ENCODE peak calls at places on chromosome 19, in five cellular contexts. L is neuronal stem cell, F is mesenchymal stem cell, U is IMR-90, C is trophoblast cell. A is an unnamed sample.

GRCh38 chr19:23906835-23907234 is 7.9 kb upstream of the ZNF726 start:
- DNase-seq in U (no peak), F (no peak), C (no peak), L (no peak), A (no peak)

GRCh38 chr19:2624537-2625091 is 77.9 kb downstream of the GNG7 start:
- DNase-seq in U (no peak), C (peak), F (no peak), L (no peak), A (peak)

GRCh38 chr19:12969292-12969988 is at the start of gene DAND5:
- DNase-seq in U (no peak), C (no peak), F (no peak), L (no peak), A (no peak)

GRCh38 chr19:29245221-29245620 is 32.3 kb upstream of the UQCRFS1 start:
- DNase-seq in U (no peak), C (no peak), F (no peak), L (no peak), A (no peak)

GRCh38 chr19:13110099-13110610 is 6.4 kb downstream of the TRMT1 start:
- DNase-seq in F (no peak), C (no peak), L (no peak), U (no peak), A (no peak)

GRCh38 chr19:15702590-15702930 is 25.3 kb upstream of the OR10H2 start:
- DNase-seq in U (no peak), F (no peak), C (peak), L (no peak), A (no peak)

GRCh38 chr19:1624458-1624857 is 19.2 kb upstream of the UQCR11 start:
- DNase-seq in C (peak), L (peak), U (peak), F (peak), A (peak)

GRCh38 chr19:5314012-5314906 is 26.4 kb downstream of the PTPRS start:
- DNase-seq in C (peak), L (no peak), U (peak), F (no peak), A (no peak)

GRCh38 chr19:55638864-55639359 is 1.9 kb upstream of the ZNF580 start:
- DNase-seq in L (no peak), U (peak), C (no peak), F (peak), A (peak)

GRCh38 chr19:3852614-3853254 is 16.1 kb downstream of the ZFR2 start:
- DNase-seq in L (no peak), F (peak), U (peak), C (no peak), A (no peak)

GRCh38 chr19:44891016-44891882 is at the start of gene TOMM40:
- DNase-seq in U (peak), C (no peak), F (peak), L (no peak), A (no peak)

GRCh38 chr19:1051791-1052190 is 11.9 kb downstream of the ABCA7 start:
- DNase-seq in L (no peak), F (no peak), C (no peak), U (no peak), A (peak)

GRCh38 chr19:33799507-33799906 is 2.8 kb downstream of the KCTD15 start:
- DNase-seq in C (no peak), L (no peak), U (no peak), F (no peak), A (peak)

GRCh38 chr19:6730153-6730804 is 7.1 kb downstream of the GPR108 start:
- DNase-seq in C (no peak), F (no peak), U (no peak), L (no peak), A (peak)

GRCh38 chr19:51783373-51783772 is 11.6 kb upstream of the FPR3 start:
- DNase-seq in L (no peak), F (no peak), U (no peak), C (peak), A (no peak)

GRCh38 chr19:36013280-36014028 is 559 bp downstream of the ALKBH6 start:
- DNase-seq in L (no peak), C (no peak), F (no peak), U (no peak), A (no peak)

GRCh38 chr19:21022996-21023395 is 2.5 kb downstream of the ZNF430 start:
- DNase-seq in C (no peak), L (no peak), F (peak), U (peak), A (no peak)

GRCh38 chr19:22422220-22422619 is at the start of gene ZNF98:
- DNase-seq in C (peak), F (no peak), L (no peak), U (no peak), A (no peak)

GRCh38 chr19:16328824-16329482 is 4.3 kb downstream of the KLF2 start:
- DNase-seq in F (peak), C (no peak), L (no peak), U (peak), A (no peak)

GRCh38 chr19:42184401-42184861 is 33.0 kb downstream of the DEDD2 start:
- DNase-seq in C (peak), F (peak), L (peak), U (peak), A (peak)

GRCh38 chr19:32397736-32398135 is 7.8 kb upstream of the DPY19L3 start:
- DNase-seq in U (peak), F (peak), C (peak), L (no peak), A (no peak)

GRCh38 chr19:50414850-50415660 is 3.7 kb upstream of the SPIB start:
- DNase-seq in F (peak), C (peak), L (peak), U (peak), A (peak)

GRCh38 chr19:38737297-38737865 is 6.9 kb downstream of the CAPN12 start:
- DNase-seq in L (no peak), F (no peak), C (no peak), U (no peak), A (no peak)

GRCh38 chr19:29672933-29673336 is 7.7 kb downstream of the PLEKHF1 start:
- DNase-seq in F (no peak), C (no peak), U (no peak), L (no peak), A (no peak)

GRCh38 chr19:16888629-16889371 is at the start of gene F2RL3:
- DNase-seq in C (no peak), F (peak), U (peak), L (no peak), A (no peak)

GRCh38 chr19:402786-403185 is 6.2 kb downstream of the C2CD4C start:
- DNase-seq in U (no peak), L (no peak), F (no peak), C (no peak), A (peak)

GRCh38 chr19:55451163-55451521 is 8.0 kb upstream of the SHISA7 start:
- DNase-seq in L (no peak), U (no peak), F (no peak), C (no peak), A (no peak)

GRCh38 chr19:11304936-11305335 is 9.0 kb downstream of the TSPAN16 start:
- DNase-seq in F (no peak), C (no peak), L (no peak), U (no peak), A (no peak)

GRCh38 chr19:54682306-54682705 is 19.5 kb downstream of the LILRB4 start:
- DNase-seq in F (no peak), L (no peak), U (no peak), C (peak), A (no peak)

GRCh38 chr19:805161-805561 is 7.9 kb downstream of the PTBP1 start:
- DNase-seq in U (no peak), F (no peak), C (no peak), L (no peak), A (no peak)

GRCh38 chr19:20926796-20927195 is 3.7 kb downstream of the ZNF85 start:
- DNase-seq in L (no peak), F (no peak), U (no peak), C (no peak), A (no peak)

GRCh38 chr19:2303209-2303798 is 4.7 kb downstream of the LINGO3 start:
- DNase-seq in F (no peak), L (no peak), U (no peak), C (no peak), A (no peak)

GRCh38 chr19:4472174-4472974 is at the start of gene HDGFL2:
- DNase-seq in F (no peak), U (no peak), C (no peak), L (no peak), A (no peak)

GRCh38 chr19:24166055-24166454 is 79.1 kb downstream of the ZNF254 start:
- DNase-seq in F (no peak), U (peak), L (no peak), C (peak), A (no peak)

GRCh38 chr19:28294395-28294794 is 918.6 kb downstream of the UQCRFS1 start:
- DNase-seq in F (no peak), U (no peak), L (no peak), C (no peak), A (no peak)

GRCh38 chr19:2041686-2042484 is 9.2 kb downstream of the MKNK2 start:
- DNase-seq in F (peak), L (peak), C (peak), U (peak), A (peak)

GRCh38 chr19:35000647-35001501 is 751 bp downstream of the GRAMD1A start:
- DNase-seq in C (peak), L (no peak), F (peak), U (peak), A (peak)
- H3K14ac ChIP-seq in C (peak), L (peak), F (peak), U (peak), A (peak)

GRCh38 chr19:40009674-40010073 is 12.8 kb downstream of the ZNF546 start:
- DNase-seq in F (no peak), U (no peak), L (no peak), C (no peak), A (no peak)
- H2BK120ac ChIP-seq in F (no peak), U (no peak), L (no peak), C (no peak), A (no peak)

GRCh38 chr19:58388175-58388526 is 1.1 kb downstream of the RPS5 start:
- DNase-seq in F (no peak), U (no peak), C (no peak), L (no peak), A (peak)

GRCh38 chr19:58386576-58387337 is at the start of gene RPS5:
- DNase-seq in C (peak), F (peak), L (peak), U (peak), A (peak)

GRCh38 chr19:58385313-58386165 is 1.5 kb upstream of the RPS5 start:
- DNase-seq in L (no peak), C (no peak), F (no peak), U (no peak), A (peak)

GRCh38 chr19:58387338-58388174 is 487 bp downstream of the RPS5 start:
- DNase-seq in U (no peak), F (peak), C (no peak), L (no peak), A (no peak)

GRCh38 chr19:58386166-58386575 is 898 bp upstream of the RPS5 start:
- DNase-seq in L (no peak), F (no peak), C (no peak), U (no peak), A (peak)
- H3K14ac ChIP-seq in L (peak), F (peak), C (peak), U (peak), A (peak)

GRCh38 chr19:46150606-46151005 is 2.6 kb downstream of the IGFL2 start:
- DNase-seq in L (no peak), U (no peak), C (no peak), F (no peak), A (no peak)
- H2BK120ac ChIP-seq in L (no peak), U (no peak), C (no peak), F (no peak), A (no peak)

GRCh38 chr19:48695743-48696352 is at the start of gene FUT2:
- DNase-seq in L (no peak), U (no peak), F (no peak), C (no peak), A (peak)
- H3K14ac ChIP-seq in L (peak), U (no peak), F (peak), C (no peak), A (peak)